ENCODE peak calls at places on chromosomes 5 and 9, in ten cellular contexts. A is esophagus muscularis mucosa, V is bronchial epithelial cell, B is neural crest cell, W is fibroblast of the aortic adventitia, H is MM.1S, J is GM20000, M is psoas muscle, Q is sigmoid colon, O is right atrium auricular region. C is an unnamed sample.

GRCh38 chr9:33354651-33355211 is 47.6 kb downstream of the AQP7 start:
- DNase-seq in M (no peak), A (no peak), B (no peak), W (peak; percentile 94), Q (no peak), H (no peak), V (peak; percentile 77), J (no peak), O (no peak), C (no peak)

GRCh38 chr9:19699757-19700156 is 89.1 kb downstream of the SLC24A2 start:
- DNase-seq in V (peak; percentile 6), B (no peak), O (no peak), A (no peak), H (no peak), Q (no peak), M (no peak), W (no peak), J (no peak), C (no peak)

GRCh38 chr5:96881511-96882115 is 5.3 kb downstream of the ERAP2 start:
- DNase-seq in V (peak; percentile 86), J (no peak), W (peak; percentile 91), B (no peak), O (no peak), M (no peak), H (no peak), Q (no peak), A (no peak), C (no peak)

GRCh38 chr5:14557840-14558239 is 23.8 kb upstream of the OTULINL start:
- DNase-seq in V (no peak), H (no peak), A (no peak), Q (no peak), M (no peak), O (no peak), J (no peak), W (no peak), B (no peak), C (no peak)

GRCh38 chr5:86070719-86071118 is 547.0 kb upstream of the COX7C start:
- DNase-seq in A (no peak), V (no peak), B (no peak), O (no peak), Q (no peak), H (no peak), M (no peak), J (no peak), W (no peak), C (no peak)

GRCh38 chr9:93579711-93580516 is 3.5 kb downstream of the PHF2 start:
- DNase-seq in W (no peak), Q (no peak), B (no peak), O (peak; percentile 56), J (no peak), M (no peak), A (peak; percentile 88), V (no peak), H (no peak), C (no peak)

GRCh38 chr9:4353236-4353635 is 53.4 kb upstream of the GLIS3 start:
- DNase-seq in Q (no peak), A (peak; percentile 66), O (no peak), H (no peak), V (no peak), M (no peak), W (no peak), J (no peak), B (no peak), C (no peak)

GRCh38 chr5:170570492-170570891 is 66.7 kb downstream of the KCNIP1 start:
- DNase-seq in V (no peak), Q (no peak), J (no peak), O (no peak), H (no peak), B (no peak), A (no peak), W (no peak), M (no peak), C (no peak)

GRCh38 chr5:149688406-149688805 is 41.7 kb upstream of the PPARGC1B start:
- DNase-seq in A (no peak), H (no peak), Q (no peak), B (no peak), J (no peak), W (no peak), M (no peak), O (no peak), V (no peak), C (no peak)

GRCh38 chr5:38323645-38324295 is 65.4 kb downstream of the EGFLAM start:
- DNase-seq in V (peak; percentile 57), O (no peak), A (no peak), J (no peak), Q (no peak), H (no peak), B (no peak), M (peak; percentile 32), W (peak; percentile 82), C (no peak)

GRCh38 chr9:38437193-38437823 is 13.1 kb upstream of the IGFBPL1 start:
- DNase-seq in V (peak; percentile 59), A (no peak), J (no peak), O (peak; percentile 34), H (no peak), M (no peak), Q (no peak), W (peak; percentile 16), B (no peak), C (no peak)

GRCh38 chr5:5315068-5315835 is 107.2 kb upstream of the ICE1 start:
- DNase-seq in V (no peak), O (no peak), H (no peak), B (no peak), M (no peak), Q (no peak), W (no peak), A (no peak), J (no peak), C (no peak)

GRCh38 chr5:151250346-151251000 is 2.5 kb upstream of the GM2A start:
- DNase-seq in Q (no peak), W (no peak), O (no peak), V (no peak), J (no peak), B (no peak), H (no peak), M (no peak), A (no peak), C (no peak)

GRCh38 chr9:14941487-14941886 is 31.3 kb upstream of the FREM1 start:
- DNase-seq in V (no peak), B (no peak), J (no peak), M (no peak), Q (no peak), W (no peak), H (no peak), O (no peak), A (no peak), C (no peak)

GRCh38 chr5:107607656-107608368 is 62.9 kb downstream of the EFNA5 start:
- DNase-seq in Q (no peak), J (no peak), W (no peak), A (no peak), B (no peak), M (no peak), H (no peak), O (no peak), V (no peak), C (no peak)

DNA sequence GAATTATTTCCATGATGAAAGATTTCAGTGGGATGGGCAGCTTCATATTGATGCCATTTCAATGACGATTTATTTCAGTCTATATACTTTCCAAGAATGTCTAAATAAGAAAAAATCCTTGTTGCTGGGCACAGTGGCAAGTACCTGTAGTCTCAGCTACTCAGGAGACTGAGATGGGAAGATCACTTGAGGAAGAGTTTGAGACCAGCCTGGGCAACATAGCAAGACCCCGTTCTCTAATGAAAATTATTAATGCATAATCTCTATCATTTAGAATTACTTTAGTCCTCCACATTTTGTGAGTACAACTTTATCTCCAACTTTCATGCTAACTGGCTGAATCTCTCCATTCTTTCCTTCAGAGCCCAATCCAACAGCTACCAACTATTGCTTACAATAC is 52.5 kb downstream of the PTBP3 start:
- DNase-seq in O (no peak), B (no peak), H (no peak), M (no peak), J (no peak), V (no peak), Q (no peak), A (no peak), W (no peak), C (no peak)
- TF ChIP-seq CTCF in O (no peak), B (no peak), H (no peak), M (no peak), J (no peak), V (no peak), Q (no peak), A (no peak), W (no peak), C (no peak)

GRCh38 chr5:171610053-171610452 is 175.6 kb upstream of the SMIM23 start:
- DNase-seq in J (no peak), Q (peak; percentile 14), M (no peak), A (no peak), W (no peak), V (no peak), O (no peak), H (no peak), B (no peak), C (no peak)

GRCh38 chr5:171604195-171604594 is 181.4 kb upstream of the SMIM23 start:
- DNase-seq in W (no peak), Q (no peak), V (no peak), A (no peak), J (no peak), O (no peak), B (no peak), H (no peak), M (no peak), C (no peak)

GRCh38 chr5:171607863-171608262 is 177.8 kb upstream of the SMIM23 start:
- DNase-seq in H (no peak), M (no peak), A (no peak), W (no peak), J (no peak), V (no peak), Q (no peak), B (no peak), O (no peak), C (no peak)

GRCh38 chr5:171610686-171611085 is 174.9 kb upstream of the SMIM23 start:
- DNase-seq in Q (no peak), O (no peak), J (no peak), H (no peak), V (no peak), M (no peak), B (no peak), W (no peak), A (no peak), C (no peak)

GRCh38 chr5:171606414-171607024 is 179.1 kb upstream of the SMIM23 start:
- DNase-seq in W (peak; percentile 11), O (no peak), H (peak; percentile 34), J (no peak), Q (no peak), M (no peak), B (no peak), V (peak; percentile 17), A (no peak), C (no peak)
- TF ChIP-seq CTCF in W (peak; percentile 45), O (peak; percentile 22), H (peak; percentile 56), J (no peak), Q (no peak), M (no peak), B (peak; percentile 52), V (peak; percentile 42), A (no peak), C (peak; percentile 56)

GRCh38 chr9:97398999-97399758 is 12.7 kb upstream of the TDRD7 start:
- DNase-seq in W (peak; percentile 68), A (no peak), V (peak; percentile 89), J (peak; percentile 76), B (peak; percentile 73), M (peak; percentile 66), H (peak; percentile 62), O (peak; percentile 69), Q (no peak), C (peak; percentile 80)
- TF ChIP-seq CTCF in W (peak; percentile 92), A (peak; percentile 84), V (peak; percentile 99), J (peak; percentile 99), B (peak; percentile 92), M (peak; percentile 84), H (peak; percentile 95), O (peak; percentile 96), Q (peak; percentile 72), C (peak; percentile 99)

GRCh38 chr9:133117271-133118178 is 3.5 kb downstream of the RALGDS start:
- DNase-seq in J (no peak), A (no peak), M (peak; percentile 77), H (no peak), V (no peak), Q (peak; percentile 86), O (no peak), W (peak; percentile 49), B (no peak), C (no peak)
- TF ChIP-seq CTCF in J (no peak), A (no peak), M (peak; percentile 9), H (no peak), V (no peak), Q (no peak), O (no peak), W (peak; percentile 4), B (no peak), C (no peak)